ENCODE peak calls at places on chromosomes 12 and 14, in four cellular contexts. E is HL-60, H is prostate gland, W is stomach. C is an unnamed sample.

GRCh38 chr12:131827961-131828534 is at the start of gene MMP17:
- DNase-seq in E (no peak), H (no peak), W (no peak), C (no peak)

GRCh38 chr12:69415471-69416275 is 54.5 kb upstream of the FRS2 start:
- DNase-seq in E (peak; percentile 11), H (peak; percentile 36), W (peak; percentile 50), C (no peak)

GRCh38 chr12:79615596-79616560 is 74.9 kb downstream of the PAWR start:
- DNase-seq in E (no peak), H (no peak), W (no peak), C (no peak)

GRCh38 chr12:113048716-113049127 is 7.8 kb upstream of the DTX1 start:
- DNase-seq in E (peak; percentile 64), H (peak; percentile 53), W (peak; percentile 57), C (no peak)

GRCh38 chr12:78885466-78885865 is 20.9 kb downstream of the SYT1 start:
- DNase-seq in E (no peak), H (no peak), W (no peak), C (no peak)

GRCh38 chr14:26528415-26529182 is 69.2 kb downstream of the NOVA1 start:
- DNase-seq in E (no peak), H (no peak), W (no peak), C (no peak)

GRCh38 chr12:97194551-97194950 is 268.1 kb upstream of the RMST start:
- DNase-seq in E (no peak), H (no peak), W (no peak), C (no peak)

GRCh38 chr14:105423488-105424195 is 4.0 kb downstream of the MTA1 start:
- DNase-seq in E (no peak), H (no peak), W (no peak), C (no peak)

GRCh38 chr12:130121246-130122005 is 40.8 kb upstream of the FZD10 start:
- DNase-seq in E (no peak), H (no peak), W (no peak), C (no peak)

GRCh38 chr12:92369643-92370042 is 224.0 kb upstream of the BTG1 start:
- DNase-seq in E (no peak), H (no peak), W (no peak), C (no peak)

DNA sequence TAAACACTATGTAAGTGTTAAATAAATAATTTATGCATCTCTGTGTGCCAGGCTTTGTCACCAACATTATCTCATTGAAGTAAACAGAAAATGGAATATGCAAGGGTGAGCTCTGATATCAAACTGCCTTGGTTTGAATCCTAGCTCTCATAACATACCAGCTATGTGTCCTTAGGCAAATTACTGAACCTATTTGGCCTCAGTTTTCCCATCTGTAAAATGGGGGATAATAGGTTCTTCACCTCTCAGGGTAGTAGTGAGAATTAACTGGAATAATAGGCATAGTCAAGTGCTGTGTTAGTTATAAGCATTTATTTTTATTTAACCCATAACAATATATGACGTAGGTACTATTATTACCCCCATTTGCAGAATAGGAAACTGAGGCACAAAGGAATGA is 190.8 kb upstream of the SRRM4 start:
- DNase-seq in E (no peak), H (no peak), W (no peak), C (no peak)
- TF ChIP-seq POLR2AphosphoS5 in E (no peak), H (no peak), W (no peak), C (no peak)

DNA sequence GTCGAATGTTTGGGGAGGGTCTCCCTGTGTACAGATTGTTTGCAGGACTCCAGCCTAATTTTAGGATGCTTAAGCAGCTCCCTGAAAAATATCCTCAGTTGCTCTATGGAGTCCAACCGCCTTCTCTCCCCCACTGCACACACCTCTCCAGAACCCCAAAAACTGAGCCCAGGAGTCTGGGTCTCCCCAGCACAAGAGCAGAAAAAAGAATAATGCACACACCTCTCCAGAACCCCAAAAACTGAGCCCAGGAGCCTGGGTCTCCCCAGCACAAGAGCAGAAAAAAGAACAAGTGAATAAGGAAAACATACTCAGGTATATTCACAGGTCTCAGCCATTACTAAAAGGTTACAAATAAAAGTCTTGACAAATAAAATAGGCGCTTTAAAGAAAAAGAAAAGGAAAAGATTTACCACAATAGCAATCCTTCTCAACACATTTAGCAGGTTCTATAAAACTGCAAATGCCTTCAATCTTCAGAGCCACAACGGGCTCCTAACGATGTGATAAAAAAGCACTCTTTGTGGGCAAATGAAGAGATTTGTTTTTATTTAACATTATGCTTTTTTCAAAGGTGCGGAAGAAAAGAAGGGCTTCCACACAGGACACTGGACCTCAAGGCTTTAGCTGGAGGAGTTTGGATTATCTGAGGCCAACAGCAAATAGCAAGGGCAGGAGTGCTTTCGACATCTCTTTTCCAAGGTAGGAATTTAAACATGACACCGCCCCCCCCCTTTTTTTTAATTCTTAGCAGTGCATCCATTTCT is 8.2 kb downstream of the BCL11B start:
- DNase-seq in E (no peak), H (no peak), W (no peak), C (no peak)
- TF ChIP-seq POLR2AphosphoS5 in E (no peak), H (no peak), W (no peak), C (no peak)

DNA sequence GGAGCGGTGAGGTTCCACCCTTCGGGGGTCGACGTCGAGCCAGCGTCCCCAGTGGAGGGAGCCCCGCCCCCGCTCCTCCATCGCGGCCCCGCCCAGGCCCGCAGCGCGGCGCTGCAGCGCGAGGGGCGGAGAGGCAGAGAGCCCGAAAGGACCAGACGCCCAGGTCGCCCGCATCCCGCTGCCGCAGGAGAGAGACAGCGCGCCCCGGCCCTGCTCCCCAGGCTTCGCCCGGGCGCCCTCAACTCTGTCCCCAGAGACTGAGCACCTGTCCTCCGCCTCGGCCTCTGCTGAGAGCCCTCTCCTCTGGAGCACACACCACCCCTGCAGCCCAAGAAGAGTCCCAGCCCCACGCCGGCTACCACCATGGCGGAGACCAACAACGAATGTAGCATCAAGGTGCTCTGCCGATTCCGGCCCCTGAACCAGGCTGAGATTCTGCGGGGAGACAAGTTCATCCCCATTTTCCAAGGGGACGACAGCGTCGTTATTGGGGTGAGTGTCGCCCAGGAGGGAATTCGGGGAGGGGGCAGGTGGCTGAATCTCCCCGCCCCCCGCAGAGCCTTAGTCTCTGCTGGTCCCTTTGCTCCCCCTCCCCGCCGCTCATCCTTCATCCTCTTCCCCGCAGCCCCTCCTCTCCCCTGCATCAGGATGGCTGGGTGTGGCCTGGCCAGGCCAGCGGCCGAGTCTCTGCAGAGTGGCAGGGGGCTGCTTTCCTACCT is at the start of gene KIF5A:
- DNase-seq in E (no peak), H (no peak), W (no peak), C (no peak)
- TF ChIP-seq POLR2AphosphoS5 in E (no peak), H (no peak), W (no peak), C (peak; percentile 33)

GRCh38 chr12:124568431-124569374 is 1.3 kb upstream of the NCOR2 start:
- DNase-seq in E (peak; percentile 88), H (peak; percentile 46), W (peak; percentile 44), C (peak; percentile 93)

GRCh38 chr12:124569375-124570148 is 2.1 kb upstream of the NCOR2 start:
- DNase-seq in E (no peak), H (no peak), W (no peak), C (no peak)

GRCh38 chr12:124566181-124567034 is 1.0 kb downstream of the NCOR2 start:
- DNase-seq in E (peak; percentile 71), H (peak; percentile 92), W (peak; percentile 88), C (peak; percentile 98)

GRCh38 chr12:124567035-124567672 is at the start of gene NCOR2:
- DNase-seq in E (peak; percentile 23), H (no peak), W (no peak), C (no peak)

DNA sequence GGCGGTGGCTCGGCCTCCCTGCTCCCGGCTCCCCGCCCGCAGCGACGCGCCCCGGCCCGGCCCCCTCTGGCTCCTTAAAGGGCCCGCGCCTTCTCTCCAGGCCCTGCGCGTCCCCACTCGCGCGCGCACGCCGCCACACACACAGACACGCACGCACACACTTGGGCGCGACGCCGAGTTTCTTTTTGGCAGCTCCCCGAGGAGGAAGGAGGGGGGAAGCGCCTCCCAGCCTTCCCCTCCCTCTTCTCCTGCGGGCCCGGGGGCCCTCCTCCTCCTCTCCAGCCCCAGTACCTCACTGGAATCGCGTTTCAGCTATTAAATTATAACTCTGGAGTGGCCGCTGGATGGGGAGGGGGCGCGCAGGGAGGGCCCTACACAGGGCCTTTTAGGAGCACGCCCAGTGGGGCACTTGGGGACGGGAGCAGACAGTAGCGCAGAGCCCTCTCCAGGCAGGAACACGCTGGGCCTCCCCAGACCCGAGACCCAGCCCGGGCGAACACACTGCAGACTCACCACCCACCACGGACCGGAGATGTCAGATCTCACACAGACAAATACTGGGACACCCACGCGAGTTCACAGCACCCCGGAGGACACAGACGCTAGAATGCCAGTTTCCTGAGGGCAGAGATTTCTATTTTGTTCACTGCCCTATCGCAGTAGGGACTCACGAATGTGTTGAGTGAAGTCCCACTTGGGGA is 411 bp upstream of the NCOR2 start:
- DNase-seq in E (peak; percentile 79), H (peak; percentile 95), W (peak; percentile 93), C (peak; percentile 98)
- TF ChIP-seq POLR2AphosphoS5 in E (peak; percentile 22), H (peak; percentile 86), W (peak; percentile 82), C (peak; percentile 88)

DNA sequence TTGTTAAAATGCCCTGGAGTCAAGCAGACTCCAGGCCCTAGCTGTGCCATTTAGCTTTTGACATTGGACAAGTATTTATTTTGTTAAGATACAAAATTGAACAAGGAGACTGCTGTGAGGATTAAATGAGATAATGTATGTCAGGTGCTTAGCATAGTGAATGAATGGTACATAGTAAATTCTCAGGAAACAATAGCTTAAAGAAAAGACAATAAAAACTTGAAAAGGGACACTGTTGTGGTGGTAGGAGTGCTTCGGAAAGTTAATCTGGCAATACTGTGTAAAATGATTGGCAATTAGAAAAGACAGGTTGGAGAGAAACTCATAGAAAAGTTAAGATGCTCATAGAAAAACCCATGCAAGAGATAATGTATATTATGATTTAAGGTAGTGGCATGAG is 19.7 kb downstream of the PALS1 start:
- DNase-seq in E (no peak), H (no peak), W (no peak), C (no peak)
- TF ChIP-seq POLR2AphosphoS5 in E (no peak), H (no peak), W (no peak), C (no peak)

GRCh38 chr12:56803750-56804149 is 40.6 kb downstream of the HSD17B6 start:
- DNase-seq in E (no peak), H (peak; percentile 13), W (no peak), C (no peak)
- TF ChIP-seq POLR2AphosphoS5 in E (no peak), H (peak; percentile 5), W (no peak), C (no peak)

DNA sequence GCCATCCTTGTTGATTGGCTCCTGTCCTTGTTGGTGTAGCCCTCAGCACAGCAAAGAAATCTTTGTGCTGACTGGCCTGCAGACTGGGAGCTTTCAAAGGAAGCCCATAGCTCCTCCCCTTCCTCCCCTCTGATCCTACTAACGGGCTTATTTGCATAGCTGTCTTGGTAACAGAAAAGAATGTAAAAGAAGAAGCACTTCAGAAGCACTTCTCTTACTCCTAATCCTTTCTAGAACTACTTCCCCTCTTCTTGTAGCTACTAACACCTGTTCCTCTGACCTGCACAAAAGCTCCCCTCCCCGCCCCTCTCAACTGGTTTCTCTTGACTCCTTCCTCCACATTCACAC is 14.3 kb upstream of the RIC8B start:
- DNase-seq in E (peak; percentile 73), H (no peak), W (no peak), C (no peak)
- TF ChIP-seq POLR2AphosphoS5 in E (no peak), H (no peak), W (no peak), C (no peak)

GRCh38 chr12:26857465-26858176 is 24.6 kb upstream of the ITPR2 start:
- DNase-seq in E (no peak), H (no peak), W (no peak), C (peak; percentile 8)
- TF ChIP-seq POLR2AphosphoS5 in E (no peak), H (no peak), W (no peak), C (no peak)

GRCh38 chr12:10218021-10218420 is 5.3 kb downstream of the GABARAPL1 start:
- DNase-seq in E (no peak), H (no peak), W (no peak), C (no peak)

GRCh38 chr12:10221846-10222245 is 9.2 kb downstream of the GABARAPL1 start:
- DNase-seq in E (no peak), H (no peak), W (no peak), C (no peak)

GRCh38 chr12:10215451-10215850 is 2.8 kb downstream of the GABARAPL1 start:
- DNase-seq in E (no peak), H (no peak), W (no peak), C (no peak)

GRCh38 chr12:10223208-10223607 is 10.5 kb downstream of the GABARAPL1 start:
- DNase-seq in E (no peak), H (no peak), W (no peak), C (no peak)

GRCh38 chr12:10220398-10221077 is 7.9 kb downstream of the GABARAPL1 start:
- DNase-seq in E (no peak), H (peak; percentile 91), W (peak; percentile 79), C (no peak)
- TF ChIP-seq POLR2AphosphoS5 in E (no peak), H (peak; percentile 98), W (peak; percentile 59), C (peak; percentile 81)

C was measured in esophagus muscularis mucosa.